ENCODE peak calls at places on chromosomes 5 and 9, in five cellular contexts. K is tibial artery, D is left ventricle myocardium inferior, R is ovary, Q is SK-N-SH. E is an unnamed sample.
A peak's percentile ranks its signal among the peaks of the same experiment; 100 is the strongest.

GRCh38 chr9:110081395-110081794 is 126.6 kb downstream of the C9orf152 start:
- DNase-seq in K (no peak), D (no peak), R (no peak), Q (no peak), E (no peak)

GRCh38 chr5:135011355-135012032 is 22.5 kb downstream of the PITX1 start:
- DNase-seq in K (no peak), D (no peak), R (no peak), Q (peak; percentile 7), E (no peak)

GRCh38 chr9:114302727-114303126 is 20.2 kb upstream of the ORM1 start:
- DNase-seq in K (no peak), D (no peak), R (peak; percentile 1), Q (no peak), E (no peak)

GRCh38 chr5:84430863-84431663 is 46.4 kb upstream of the EDIL3 start:
- DNase-seq in K (no peak), D (no peak), R (no peak), Q (no peak), E (no peak)

GRCh38 chr9:127277099-127277498 is 12.5 kb downstream of the GARNL3 start:
- DNase-seq in K (no peak), D (no peak), R (no peak), Q (no peak), E (no peak)

GRCh38 chr9:37574996-37575395 is 1.2 kb downstream of the FBXO10 start:
- DNase-seq in K (no peak), D (no peak), R (no peak), Q (peak; percentile 58), E (no peak)

GRCh38 chr9:77640741-77641580 is 7.2 kb downstream of the GNA14 start:
- DNase-seq in K (no peak), D (no peak), R (no peak), Q (no peak), E (no peak)

GRCh38 chr9:81032030-81032572 is 657.2 kb downstream of the TLE1 start:
- DNase-seq in K (no peak), D (no peak), R (no peak), Q (no peak), E (no peak)

GRCh38 chr5:10741661-10742060 is 19.4 kb downstream of the DAP start:
- DNase-seq in K (no peak), D (no peak), R (no peak), Q (no peak), E (no peak)

GRCh38 chr5:25090818-25091217 is 446.0 kb upstream of the CDH10 start:
- DNase-seq in K (no peak), D (no peak), R (no peak), Q (no peak), E (no peak)
- TF ChIP-seq CTCF in K (no peak), D (no peak), R (no peak), Q (no peak), E (no peak)

GRCh38 chr5:86332851-86333250 is 284.9 kb upstream of the COX7C start:
- DNase-seq in K (no peak), D (no peak), R (no peak), Q (no peak), E (no peak)

GRCh38 chr5:86337667-86338460 is 279.9 kb upstream of the COX7C start:
- DNase-seq in K (no peak), D (no peak), R (no peak), Q (no peak), E (no peak)
- TF ChIP-seq CTCF in K (no peak), D (no peak), R (no peak), Q (peak; percentile 10), E (no peak)

GRCh38 chr9:134642385-134643181 is 980 bp downstream of the COL5A1 start:
- DNase-seq in K (peak; percentile 79), D (peak; percentile 68), R (peak; percentile 78), Q (peak; percentile 66), E (no peak)
- TF ChIP-seq CTCF in K (no peak), D (no peak), R (no peak), Q (peak; percentile 52), E (no peak)

GRCh38 chr5:134004626-134005414 is at the start of gene VDAC1:
- DNase-seq in K (peak; percentile 77), D (peak; percentile 84), R (peak; percentile 77), Q (peak; percentile 98), E (peak; percentile 69)
- TF ChIP-seq CTCF in K (no peak), D (no peak), R (no peak), Q (no peak), E (no peak)

DNA sequence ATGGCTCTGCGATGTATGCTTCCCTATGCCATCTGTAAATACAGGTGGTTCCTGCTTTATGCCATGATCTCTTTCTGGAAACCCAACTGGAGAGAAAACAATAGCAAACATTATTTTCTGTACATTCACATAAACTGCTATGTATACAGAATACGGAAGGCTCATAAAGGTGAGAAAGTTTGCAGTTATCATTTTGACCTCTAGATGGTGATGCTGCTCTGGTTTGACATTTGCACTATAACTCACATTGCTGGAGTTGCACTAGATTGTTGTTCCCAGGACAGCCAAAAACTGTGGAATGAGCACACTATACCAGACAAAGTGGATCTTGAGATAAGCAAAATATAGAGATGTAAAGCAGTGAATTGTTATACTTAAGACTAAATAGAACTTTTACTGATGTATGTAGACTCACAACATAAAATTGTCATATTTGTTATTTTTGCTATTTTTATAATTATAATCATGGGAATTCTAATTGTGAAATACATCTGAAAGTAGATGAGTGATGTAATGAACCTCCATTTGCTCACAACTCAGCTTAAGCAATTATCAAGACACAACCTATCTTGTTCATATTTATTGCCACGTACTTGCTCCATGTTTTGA is 246.5 kb downstream of the PTPRD start:
- DNase-seq in K (no peak), D (no peak), R (no peak), Q (peak; percentile 12), E (no peak)
- TF ChIP-seq CTCF in K (peak; percentile 22), D (peak; percentile 62), R (no peak), Q (peak; percentile 79), E (peak; percentile 28)

DNA sequence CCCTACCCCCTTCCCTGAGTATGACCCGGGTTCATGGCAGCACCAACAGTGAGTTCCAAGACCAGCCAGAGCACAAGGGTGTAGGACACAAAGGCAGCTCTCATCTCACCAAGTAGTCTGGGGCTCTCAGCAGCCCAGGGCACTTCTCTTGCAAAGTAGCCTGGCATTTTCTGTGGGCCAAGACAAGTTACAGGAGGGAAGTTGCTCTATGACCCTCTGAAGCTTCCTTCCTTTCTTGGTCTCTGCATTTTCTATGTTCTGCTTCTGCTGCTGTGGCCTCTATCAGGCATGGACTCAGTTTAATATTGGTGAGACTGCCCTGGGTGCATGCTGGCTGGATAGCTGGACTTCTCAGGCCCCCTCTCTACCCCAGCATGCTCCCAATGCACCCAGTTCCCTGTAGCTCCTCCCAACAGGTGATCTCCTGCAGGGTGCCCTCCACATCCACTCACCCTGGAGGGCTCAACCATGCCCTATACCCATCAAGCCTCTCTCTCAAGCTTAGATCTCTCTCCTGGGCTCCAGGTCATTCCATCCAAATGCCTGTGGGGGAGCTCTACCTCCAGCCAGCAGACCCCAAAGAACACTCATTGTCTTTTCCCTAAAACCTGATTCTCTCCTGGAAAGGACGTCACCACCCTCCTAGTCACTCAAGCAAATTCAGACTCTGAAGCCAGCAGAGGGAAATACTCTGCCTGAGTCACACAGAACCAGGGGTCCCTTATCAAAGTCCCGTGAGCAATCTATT is 13.9 kb downstream of the TBC1D2 start:
- DNase-seq in K (no peak), D (no peak), R (no peak), Q (no peak), E (no peak)
- TF ChIP-seq CTCF in K (no peak), D (no peak), R (no peak), Q (no peak), E (no peak)